ENCODE peak calls at places on chromosome 21, in five cellular contexts. E is non-pigmented ciliary epithelial cell, U is left cardiac atrium, T is K562, Q is MCF 10A. Z is an unnamed sample.
A peak's percentile ranks its signal among the peaks of the same experiment; 100 is the strongest.

GRCh38 chr21:41955516-41955915 is 1.7 kb upstream of the C2CD2 start:
- DNase-seq in E (no peak), U (no peak), T (no peak), Q (no peak), Z (no peak)

GRCh38 chr21:46345861-46346260 is 21.9 kb downstream of the PCNT start:
- DNase-seq in E (no peak), U (no peak), T (no peak), Q (no peak), Z (no peak)

GRCh38 chr21:36591326-36591970 is 107.5 kb upstream of the SIM2 start:
- DNase-seq in E (no peak), U (no peak), T (no peak), Q (peak; percentile 20), Z (no peak)

GRCh38 chr21:21682172-21682571 is 684.0 kb downstream of the NCAM2 start:
- DNase-seq in E (peak; percentile 59), U (no peak), T (no peak), Q (peak; percentile 14), Z (no peak)

GRCh38 chr21:32370971-32371766 is 21.6 kb downstream of the URB1 start:
- DNase-seq in E (no peak), U (no peak), T (no peak), Q (no peak), Z (no peak)

GRCh38 chr21:39499156-39499555 is 47.4 kb downstream of the SH3BGR start:
- DNase-seq in E (no peak), U (no peak), T (no peak), Q (no peak), Z (no peak)

GRCh38 chr21:45623436-45623835 is 20.1 kb upstream of the PCBP3 start:
- DNase-seq in E (no peak), U (no peak), T (no peak), Q (no peak), Z (no peak)

GRCh38 chr21:45234906-45235305 is 52.8 kb downstream of the POFUT2 start:
- DNase-seq in E (no peak), U (no peak), T (no peak), Q (no peak), Z (no peak)

GRCh38 chr21:21714396-21714795 is 716.2 kb downstream of the NCAM2 start:
- DNase-seq in E (peak; percentile 89), U (no peak), T (no peak), Q (peak; percentile 53), Z (no peak)

GRCh38 chr21:44637018-44637850 is at the start of gene KRTAP10-10:
- DNase-seq in E (no peak), U (no peak), T (no peak), Q (no peak), Z (no peak)

GRCh38 chr21:36747815-36748381 is 49.0 kb downstream of the SIM2 start:
- DNase-seq in E (no peak), U (no peak), T (peak; percentile 70), Q (no peak), Z (peak; percentile 69)

GRCh38 chr21:41951876-41952567 is 1.8 kb downstream of the C2CD2 start:
- DNase-seq in E (no peak), U (no peak), T (no peak), Q (no peak), Z (no peak)